ENCODE peak calls at places on chromosomes 3 and 15, in eight cellular contexts. One of them, this sample, is unnamed.

GRCh38 chr15:70465812-70466211 is 297.5 kb downstream of the UACA start:
- DNase-seq in coronary artery: no peak
- DNase-seq in right atrium auricular region: no peak
- DNase-seq in heart left ventricle: no peak
- DNase-seq in AG04450: no peak
- DNase-seq in cardiac muscle cell: no peak
- DNase-seq in CD4-positive, alpha-beta memory T cell: no peak
- DNase-seq in IMR-90: no peak
- DNase-seq in this sample: no peak

GRCh38 chr15:51270706-51271105 is 67.7 kb downstream of the CYP19A1 start:
- DNase-seq in heart left ventricle: no peak
- DNase-seq in right atrium auricular region: no peak
- DNase-seq in cardiac muscle cell: no peak
- DNase-seq in CD4-positive, alpha-beta memory T cell: no peak
- DNase-seq in AG04450: no peak
- DNase-seq in coronary artery: no peak
- DNase-seq in IMR-90: no peak
- DNase-seq in this sample: peak

GRCh38 chr3:142224482-142225072 is 808 bp downstream of the GK5 start:
- DNase-seq in IMR-90: no peak
- DNase-seq in coronary artery: no peak
- DNase-seq in right atrium auricular region: no peak
- DNase-seq in AG04450: no peak
- DNase-seq in heart left ventricle: no peak
- DNase-seq in CD4-positive, alpha-beta memory T cell: no peak
- DNase-seq in cardiac muscle cell: no peak
- DNase-seq in this sample: no peak

GRCh38 chr15:45594322-45594721 is 7.1 kb downstream of the BLOC1S6 start:
- DNase-seq in cardiac muscle cell: no peak
- DNase-seq in CD4-positive, alpha-beta memory T cell: no peak
- DNase-seq in IMR-90: peak
- DNase-seq in right atrium auricular region: no peak
- DNase-seq in heart left ventricle: no peak
- DNase-seq in coronary artery: no peak
- DNase-seq in AG04450: no peak
- DNase-seq in this sample: no peak

GRCh38 chr3:175421897-175422296 is 562.8 kb downstream of the NAALADL2 start:
- DNase-seq in right atrium auricular region: no peak
- DNase-seq in coronary artery: no peak
- DNase-seq in CD4-positive, alpha-beta memory T cell: no peak
- DNase-seq in IMR-90: no peak
- DNase-seq in heart left ventricle: no peak
- DNase-seq in cardiac muscle cell: no peak
- DNase-seq in AG04450: no peak
- DNase-seq in this sample: no peak

GRCh38 chr3:98705694-98706093 is 57.4 kb upstream of the ST3GAL6 start:
- DNase-seq in heart left ventricle: no peak
- DNase-seq in cardiac muscle cell: no peak
- DNase-seq in IMR-90: no peak
- DNase-seq in CD4-positive, alpha-beta memory T cell: no peak
- DNase-seq in right atrium auricular region: no peak
- DNase-seq in coronary artery: no peak
- DNase-seq in AG04450: no peak
- DNase-seq in this sample: no peak

GRCh38 chr3:122100591-122101491 is 45.7 kb downstream of the CD86 start:
- DNase-seq in AG04450: no peak
- DNase-seq in coronary artery: no peak
- DNase-seq in heart left ventricle: no peak
- DNase-seq in right atrium auricular region: no peak
- DNase-seq in CD4-positive, alpha-beta memory T cell: peak
- DNase-seq in IMR-90: no peak
- DNase-seq in cardiac muscle cell: no peak
- DNase-seq in this sample: no peak

GRCh38 chr3:155097009-155097349 is 16.9 kb downstream of the MME start:
- DNase-seq in AG04450: no peak
- DNase-seq in IMR-90: no peak
- DNase-seq in CD4-positive, alpha-beta memory T cell: no peak
- DNase-seq in heart left ventricle: no peak
- DNase-seq in cardiac muscle cell: no peak
- DNase-seq in right atrium auricular region: no peak
- DNase-seq in coronary artery: no peak
- DNase-seq in this sample: no peak

GRCh38 chr15:91047545-91048199 is 25.3 kb upstream of the VPS33B start:
- DNase-seq in heart left ventricle: no peak
- DNase-seq in right atrium auricular region: no peak
- DNase-seq in IMR-90: no peak
- DNase-seq in CD4-positive, alpha-beta memory T cell: peak
- DNase-seq in AG04450: no peak
- DNase-seq in coronary artery: no peak
- DNase-seq in cardiac muscle cell: no peak
- DNase-seq in this sample: no peak

GRCh38 chr3:82568776-82569338 is 807.4 kb upstream of the GBE1 start:
- DNase-seq in cardiac muscle cell: no peak
- DNase-seq in AG04450: no peak
- DNase-seq in coronary artery: no peak
- DNase-seq in right atrium auricular region: no peak
- DNase-seq in heart left ventricle: no peak
- DNase-seq in IMR-90: no peak
- DNase-seq in CD4-positive, alpha-beta memory T cell: no peak
- DNase-seq in this sample: no peak

GRCh38 chr3:191120447-191121304 is 78.4 kb upstream of the OSTN start:
- DNase-seq in CD4-positive, alpha-beta memory T cell: no peak
- DNase-seq in AG04450: no peak
- DNase-seq in heart left ventricle: no peak
- DNase-seq in coronary artery: no peak
- DNase-seq in IMR-90: no peak
- DNase-seq in cardiac muscle cell: no peak
- DNase-seq in right atrium auricular region: no peak
- DNase-seq in this sample: no peak

GRCh38 chr15:70602834-70603560 is 160.4 kb downstream of the UACA start:
- DNase-seq in IMR-90: no peak
- DNase-seq in CD4-positive, alpha-beta memory T cell: no peak
- DNase-seq in right atrium auricular region: no peak
- DNase-seq in coronary artery: no peak
- DNase-seq in AG04450: no peak
- DNase-seq in cardiac muscle cell: no peak
- DNase-seq in heart left ventricle: no peak
- DNase-seq in this sample: no peak

GRCh38 chr15:68484696-68485400 is 52.9 kb upstream of the ITGA11 start:
- DNase-seq in right atrium auricular region: no peak
- DNase-seq in cardiac muscle cell: no peak
- DNase-seq in coronary artery: no peak
- DNase-seq in IMR-90: peak
- DNase-seq in heart left ventricle: no peak
- DNase-seq in AG04450: peak
- DNase-seq in CD4-positive, alpha-beta memory T cell: no peak
- DNase-seq in this sample: no peak

GRCh38 chr15:76312540-76313174 is 1.4 kb upstream of the ETFA start:
- DNase-seq in cardiac muscle cell: no peak
- DNase-seq in heart left ventricle: no peak
- DNase-seq in AG04450: no peak
- DNase-seq in right atrium auricular region: no peak
- DNase-seq in CD4-positive, alpha-beta memory T cell: no peak
- DNase-seq in IMR-90: peak
- DNase-seq in coronary artery: no peak
- DNase-seq in this sample: no peak

GRCh38 chr3:14847613-14848541 is 29.1 kb downstream of the FGD5 start:
- DNase-seq in cardiac muscle cell: no peak
- DNase-seq in coronary artery: no peak
- DNase-seq in AG04450: no peak
- DNase-seq in right atrium auricular region: no peak
- DNase-seq in IMR-90: no peak
- DNase-seq in CD4-positive, alpha-beta memory T cell: no peak
- DNase-seq in heart left ventricle: peak
- DNase-seq in this sample: no peak

GRCh38 chr3:45631486-45631885 is 36.9 kb downstream of the LIMD1 start:
- DNase-seq in right atrium auricular region: no peak
- DNase-seq in AG04450: no peak
- DNase-seq in coronary artery: peak
- DNase-seq in IMR-90: no peak
- DNase-seq in CD4-positive, alpha-beta memory T cell: no peak
- DNase-seq in cardiac muscle cell: no peak
- DNase-seq in heart left ventricle: no peak
- DNase-seq in this sample: no peak

GRCh38 chr15:86163771-86164170 is 84.1 kb downstream of the AGBL1 start:
- DNase-seq in right atrium auricular region: no peak
- DNase-seq in heart left ventricle: no peak
- DNase-seq in cardiac muscle cell: no peak
- DNase-seq in IMR-90: no peak
- DNase-seq in AG04450: no peak
- DNase-seq in coronary artery: no peak
- DNase-seq in CD4-positive, alpha-beta memory T cell: no peak
- DNase-seq in this sample: no peak

GRCh38 chr15:69410290-69410874 is 3.8 kb upstream of the KIF23 start:
- DNase-seq in right atrium auricular region: no peak
- DNase-seq in AG04450: no peak
- DNase-seq in IMR-90: peak
- DNase-seq in heart left ventricle: no peak
- DNase-seq in coronary artery: no peak
- DNase-seq in CD4-positive, alpha-beta memory T cell: no peak
- DNase-seq in cardiac muscle cell: peak
- DNase-seq in this sample: no peak

GRCh38 chr15:65049418-65049840 is 4.2 kb downstream of the SLC51B start:
- DNase-seq in AG04450: no peak
- DNase-seq in coronary artery: peak
- DNase-seq in CD4-positive, alpha-beta memory T cell: peak
- DNase-seq in cardiac muscle cell: peak
- DNase-seq in right atrium auricular region: peak
- DNase-seq in IMR-90: peak
- DNase-seq in heart left ventricle: peak
- DNase-seq in this sample: peak

GRCh38 chr3:143596957-143597642 is 251.2 kb downstream of the SLC9A9 start:
- DNase-seq in coronary artery: no peak
- DNase-seq in IMR-90: no peak
- DNase-seq in right atrium auricular region: no peak
- DNase-seq in cardiac muscle cell: peak
- DNase-seq in heart left ventricle: no peak
- DNase-seq in CD4-positive, alpha-beta memory T cell: no peak
- DNase-seq in AG04450: no peak
- DNase-seq in this sample: no peak

DNA sequence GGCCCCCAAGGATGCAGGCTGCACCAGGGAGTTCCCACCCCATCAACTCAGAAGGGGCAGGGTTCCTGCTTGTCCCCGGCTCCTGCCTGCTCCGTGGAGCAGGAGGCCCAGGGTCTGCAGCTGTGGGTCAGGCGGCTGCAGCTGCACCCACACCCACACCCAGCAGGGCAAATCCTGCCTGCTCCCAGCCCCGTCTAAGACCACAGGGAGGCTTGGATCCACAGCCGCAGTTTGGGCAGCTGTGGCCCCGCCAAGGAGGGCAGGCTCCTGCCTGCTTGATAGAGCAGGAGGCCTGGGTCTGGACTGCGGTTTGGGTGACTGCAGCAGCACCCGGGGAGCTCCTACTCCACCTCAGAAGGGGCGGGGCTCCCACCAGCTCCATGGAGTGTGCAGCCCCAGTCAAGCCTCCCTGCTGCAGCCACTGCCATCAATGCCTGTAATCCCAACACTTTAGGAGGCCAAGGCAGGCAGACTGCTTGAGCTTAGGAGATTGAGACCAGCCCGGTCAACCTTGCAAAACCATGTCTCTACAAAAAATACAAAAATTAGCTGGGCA is 163.6 kb downstream of the OSBPL10 start:
- DNase-seq in right atrium auricular region: no peak
- DNase-seq in coronary artery: no peak
- DNase-seq in cardiac muscle cell: no peak
- DNase-seq in heart left ventricle: no peak
- DNase-seq in IMR-90: no peak
- DNase-seq in AG04450: no peak
- DNase-seq in CD4-positive, alpha-beta memory T cell: no peak
- DNase-seq in this sample: no peak
- H3K27ac ChIP-seq in right atrium auricular region: no peak
- H3K27ac ChIP-seq in coronary artery: no peak
- H3K27ac ChIP-seq in cardiac muscle cell: no peak
- H3K27ac ChIP-seq in heart left ventricle: no peak
- H3K27ac ChIP-seq in IMR-90: no peak
- H3K27ac ChIP-seq in AG04450: no peak
- H3K27ac ChIP-seq in CD4-positive, alpha-beta memory T cell: no peak
- H3K27ac ChIP-seq in this sample: no peak

GRCh38 chr3:188322135-188322892 is 168.4 kb downstream of the LPP start:
- DNase-seq in AG04450: no peak
- DNase-seq in cardiac muscle cell: no peak
- DNase-seq in heart left ventricle: no peak
- DNase-seq in coronary artery: no peak
- DNase-seq in CD4-positive, alpha-beta memory T cell: no peak
- DNase-seq in right atrium auricular region: no peak
- DNase-seq in IMR-90: no peak
- DNase-seq in this sample: no peak
- H3K27ac ChIP-seq in AG04450: no peak
- H3K27ac ChIP-seq in cardiac muscle cell: no peak
- H3K27ac ChIP-seq in heart left ventricle: peak
- H3K27ac ChIP-seq in coronary artery: peak
- H3K27ac ChIP-seq in CD4-positive, alpha-beta memory T cell: peak
- H3K27ac ChIP-seq in right atrium auricular region: no peak
- H3K27ac ChIP-seq in IMR-90: no peak
- H3K27ac ChIP-seq in this sample: no peak

GRCh38 chr3:172673210-172673679 is 37.6 kb downstream of the NCEH1 start:
- DNase-seq in IMR-90: peak
- DNase-seq in CD4-positive, alpha-beta memory T cell: peak
- DNase-seq in AG04450: no peak
- DNase-seq in heart left ventricle: peak
- DNase-seq in coronary artery: no peak
- DNase-seq in right atrium auricular region: no peak
- DNase-seq in cardiac muscle cell: peak
- DNase-seq in this sample: peak

GRCh38 chr3:172678068-172678467 is 32.8 kb downstream of the NCEH1 start:
- DNase-seq in right atrium auricular region: no peak
- DNase-seq in coronary artery: no peak
- DNase-seq in cardiac muscle cell: no peak
- DNase-seq in IMR-90: no peak
- DNase-seq in AG04450: no peak
- DNase-seq in CD4-positive, alpha-beta memory T cell: no peak
- DNase-seq in heart left ventricle: no peak
- DNase-seq in this sample: peak

GRCh38 chr3:172679599-172679998 is 31.3 kb downstream of the NCEH1 start:
- DNase-seq in right atrium auricular region: no peak
- DNase-seq in IMR-90: no peak
- DNase-seq in cardiac muscle cell: no peak
- DNase-seq in heart left ventricle: no peak
- DNase-seq in AG04450: no peak
- DNase-seq in coronary artery: no peak
- DNase-seq in CD4-positive, alpha-beta memory T cell: no peak
- DNase-seq in this sample: no peak

GRCh38 chr3:172676208-172676920 is 34.5 kb downstream of the NCEH1 start:
- DNase-seq in cardiac muscle cell: no peak
- DNase-seq in right atrium auricular region: no peak
- DNase-seq in CD4-positive, alpha-beta memory T cell: no peak
- DNase-seq in coronary artery: no peak
- DNase-seq in AG04450: no peak
- DNase-seq in heart left ventricle: no peak
- DNase-seq in IMR-90: no peak
- DNase-seq in this sample: no peak

GRCh38 chr3:172675371-172676193 is 35.3 kb downstream of the NCEH1 start:
- DNase-seq in heart left ventricle: no peak
- DNase-seq in coronary artery: no peak
- DNase-seq in cardiac muscle cell: peak
- DNase-seq in IMR-90: peak
- DNase-seq in AG04450: no peak
- DNase-seq in right atrium auricular region: no peak
- DNase-seq in CD4-positive, alpha-beta memory T cell: peak
- DNase-seq in this sample: no peak
- H3K27ac ChIP-seq in heart left ventricle: peak
- H3K27ac ChIP-seq in coronary artery: no peak
- H3K27ac ChIP-seq in cardiac muscle cell: peak
- H3K27ac ChIP-seq in IMR-90: peak
- H3K27ac ChIP-seq in AG04450: peak
- H3K27ac ChIP-seq in right atrium auricular region: peak
- H3K27ac ChIP-seq in CD4-positive, alpha-beta memory T cell: no peak
- H3K27ac ChIP-seq in this sample: no peak

GRCh38 chr15:98786706-98787105 is 138.4 kb downstream of the IGF1R start:
- DNase-seq in AG04450: no peak
- DNase-seq in CD4-positive, alpha-beta memory T cell: no peak
- DNase-seq in cardiac muscle cell: no peak
- DNase-seq in right atrium auricular region: no peak
- DNase-seq in coronary artery: no peak
- DNase-seq in IMR-90: no peak
- DNase-seq in heart left ventricle: no peak
- DNase-seq in this sample: no peak
- H3K27ac ChIP-seq in AG04450: no peak
- H3K27ac ChIP-seq in CD4-positive, alpha-beta memory T cell: no peak
- H3K27ac ChIP-seq in cardiac muscle cell: no peak
- H3K27ac ChIP-seq in right atrium auricular region: peak
- H3K27ac ChIP-seq in coronary artery: no peak
- H3K27ac ChIP-seq in IMR-90: no peak
- H3K27ac ChIP-seq in heart left ventricle: peak
- H3K27ac ChIP-seq in this sample: no peak